ENCODE peak calls at places on chromosome 9, in six cellular contexts. O is SW 1271; K is activated gamma-delta T cell treated with anti-CD3 and anti-CD28 coated beads, Interleukin-2, amount 50 U/mL, for 16 hours; X is lower lobe of right lung; G is mesendoderm; V is heart right ventricle. R is an unnamed sample.

GRCh38 chr9:4579011-4579410 is 83.1 kb upstream of the PLPP6 start:
- DNase-seq in O (no peak), K (no peak), X (no peak), G (no peak), V (no peak), R (no peak)

GRCh38 chr9:71628247-71628646 is 140.1 kb downstream of the CEMIP2 start:
- DNase-seq in O (peak), K (no peak), X (no peak), G (no peak), V (no peak), R (no peak)

GRCh38 chr9:132694144-132694543 is 23.9 kb downstream of the GTF3C4 start:
- DNase-seq in O (no peak), K (no peak), X (no peak), G (peak), V (no peak), R (no peak)

GRCh38 chr9:8437878-8438277 is 638.3 kb upstream of the DMAC1 start:
- DNase-seq in O (no peak), K (no peak), X (no peak), G (peak), V (no peak), R (no peak)

GRCh38 chr9:122226758-122227575 is 1.8 kb downstream of the LHX6 start:
- DNase-seq in O (no peak), K (no peak), X (no peak), G (peak), V (no peak), R (no peak)

GRCh38 chr9:110104201-110104845 is 103.6 kb downstream of the C9orf152 start:
- DNase-seq in O (no peak), K (no peak), X (no peak), G (peak), V (no peak), R (no peak)

GRCh38 chr9:121226186-121226585 is 24.5 kb upstream of the RAB14 start:
- DNase-seq in O (no peak), K (no peak), X (no peak), G (no peak), V (no peak), R (no peak)

GRCh38 chr9:86200599-86201162 is 58.8 kb downstream of the C9orf153 start:
- DNase-seq in O (no peak), K (no peak), X (no peak), G (no peak), V (no peak), R (no peak)

GRCh38 chr9:3473402-3473801 is 52.4 kb downstream of the RFX3 start:
- DNase-seq in O (no peak), K (no peak), X (no peak), G (no peak), V (no peak), R (no peak)

GRCh38 chr9:130137870-130138653 is 34.1 kb upstream of the NCS1 start:
- DNase-seq in O (no peak), K (no peak), X (no peak), G (peak), V (peak), R (no peak)

GRCh38 chr9:27505744-27506161 is 18.3 kb upstream of the IFNK start:
- DNase-seq in O (no peak), K (no peak), X (no peak), G (no peak), V (no peak), R (no peak)

GRCh38 chr9:13992136-13992798 is 321.7 kb downstream of the NFIB start:
- DNase-seq in O (no peak), K (no peak), X (no peak), G (no peak), V (no peak), R (no peak)

GRCh38 chr9:16768816-16769215 is 101.7 kb downstream of the BNC2 start:
- DNase-seq in O (no peak), K (no peak), X (no peak), G (peak), V (no peak), R (no peak)

GRCh38 chr9:130775336-130775991 is 59.6 kb upstream of the ABL1 start:
- DNase-seq in O (no peak), K (no peak), X (no peak), G (no peak), V (no peak), R (no peak)

GRCh38 chr9:124390812-124391658 is 24.2 kb downstream of the PSMB7 start:
- DNase-seq in O (peak), K (no peak), X (no peak), G (no peak), V (no peak), R (no peak)

GRCh38 chr9:95746408-95747165 is 128.9 kb upstream of the ERCC6L2 start:
- DNase-seq in O (no peak), K (no peak), X (no peak), G (no peak), V (no peak), R (no peak)

GRCh38 chr9:137046094-137046787 is at the start of gene NPDC1:
- DNase-seq in O (peak), K (peak), X (peak), G (peak), V (peak), R (peak)

R was measured in left colon.